ENCODE peak calls at places on chromosomes 3 and 15, in six cellular contexts. One of them, this sample, is unnamed. For H3K4me1, the result is how much of the 10 kb centered on the place peaks cover.

GRCh38 chr3:52792961-52793695 is 1.5 kb upstream of the ITIH3 start:
- DNase-seq in tibial nerve: no peak
- DNase-seq in vagina: no peak
- DNase-seq in adrenal gland: no peak
- DNase-seq in stomach: no peak
- DNase-seq in endothelial cell of umbilical vein: no peak
- DNase-seq in this sample: no peak

GRCh38 chr3:58383904-58384303 is 49.7 kb downstream of the PDHB start:
- DNase-seq in tibial nerve: peak
- DNase-seq in vagina: no peak
- DNase-seq in adrenal gland: peak
- DNase-seq in stomach: no peak
- DNase-seq in endothelial cell of umbilical vein: no peak
- DNase-seq in this sample: no peak

GRCh38 chr15:98321916-98322315 is 326.4 kb upstream of the IGF1R start:
- DNase-seq in tibial nerve: peak
- DNase-seq in vagina: no peak
- DNase-seq in adrenal gland: no peak
- DNase-seq in stomach: no peak
- DNase-seq in endothelial cell of umbilical vein: no peak
- DNase-seq in this sample: no peak

GRCh38 chr3:42080452-42080872 is 10.7 kb upstream of the TRAK1 start:
- DNase-seq in tibial nerve: no peak
- DNase-seq in vagina: no peak
- DNase-seq in adrenal gland: peak
- DNase-seq in stomach: peak
- DNase-seq in endothelial cell of umbilical vein: no peak
- DNase-seq in this sample: no peak

GRCh38 chr3:71088019-71088711 is 495.4 kb downstream of the FOXP1 start:
- DNase-seq in tibial nerve: no peak
- DNase-seq in vagina: no peak
- DNase-seq in adrenal gland: no peak
- DNase-seq in stomach: no peak
- DNase-seq in endothelial cell of umbilical vein: no peak
- DNase-seq in this sample: no peak

GRCh38 chr3:156563900-156564682 is 9.2 kb upstream of the SSR3 start:
- DNase-seq in tibial nerve: no peak
- DNase-seq in vagina: no peak
- DNase-seq in adrenal gland: no peak
- DNase-seq in stomach: no peak
- DNase-seq in endothelial cell of umbilical vein: no peak
- DNase-seq in this sample: no peak

GRCh38 chr3:44077267-44077666 is 164.4 kb upstream of the TOPAZ1 start:
- DNase-seq in tibial nerve: no peak
- DNase-seq in vagina: no peak
- DNase-seq in adrenal gland: no peak
- DNase-seq in stomach: no peak
- DNase-seq in endothelial cell of umbilical vein: no peak
- DNase-seq in this sample: no peak

GRCh38 chr15:72199721-72200212 is 2.2 kb upstream of the GRAMD2A start:
- DNase-seq in tibial nerve: peak
- DNase-seq in vagina: no peak
- DNase-seq in adrenal gland: peak
- DNase-seq in stomach: peak
- DNase-seq in endothelial cell of umbilical vein: peak
- DNase-seq in this sample: peak

GRCh38 chr3:155908086-155908485 is 37.6 kb downstream of the GMPS start:
- DNase-seq in tibial nerve: no peak
- DNase-seq in vagina: no peak
- DNase-seq in adrenal gland: no peak
- DNase-seq in stomach: no peak
- DNase-seq in endothelial cell of umbilical vein: no peak
- DNase-seq in this sample: no peak

GRCh38 chr3:13021934-13022265 is 51.3 kb downstream of the IQSEC1 start:
- DNase-seq in tibial nerve: no peak
- DNase-seq in vagina: no peak
- DNase-seq in adrenal gland: no peak
- DNase-seq in stomach: no peak
- DNase-seq in endothelial cell of umbilical vein: no peak
- DNase-seq in this sample: no peak
- H3K4me1 ChIP-seq in tibial nerve: under half
- H3K4me1 ChIP-seq in vagina: half or more
- H3K4me1 ChIP-seq in adrenal gland: half or more
- H3K4me1 ChIP-seq in stomach: half or more
- H3K4me1 ChIP-seq in endothelial cell of umbilical vein: under half
- H3K4me1 ChIP-seq in this sample: under half

DNA sequence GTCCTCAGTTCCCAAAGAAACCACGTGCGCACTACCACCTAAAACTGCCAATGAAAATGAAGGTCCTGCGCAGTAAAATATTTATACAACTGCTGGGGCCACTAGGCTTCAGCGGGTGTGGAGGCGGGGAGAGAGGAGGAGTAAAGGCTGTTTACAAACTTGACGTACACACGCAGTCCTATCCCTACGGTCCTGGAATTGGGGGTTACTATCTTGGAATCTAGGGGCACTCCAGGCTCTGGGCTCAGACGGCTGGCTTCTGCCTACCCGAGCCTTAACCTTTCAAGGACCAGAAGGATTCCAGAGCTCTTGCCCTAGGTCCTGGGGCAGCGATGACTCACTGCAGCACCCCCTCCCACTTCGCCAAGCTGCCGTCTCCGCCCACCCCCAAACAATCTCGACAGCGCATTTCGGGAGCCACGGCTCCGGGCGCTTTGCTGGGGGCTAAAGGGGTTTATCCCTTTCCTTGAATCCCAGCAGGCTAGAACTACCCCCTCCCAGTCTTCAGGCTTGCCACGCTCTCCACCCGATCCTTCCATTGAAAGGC is 3.0 kb downstream of the ADAMTS9 start:
- DNase-seq in tibial nerve: peak
- DNase-seq in vagina: no peak
- DNase-seq in adrenal gland: peak
- DNase-seq in stomach: no peak
- DNase-seq in endothelial cell of umbilical vein: peak
- DNase-seq in this sample: peak
- TF ChIP-seq CTCF in tibial nerve: no peak
- TF ChIP-seq CTCF in vagina: no peak
- TF ChIP-seq CTCF in adrenal gland: no peak
- TF ChIP-seq CTCF in stomach: no peak
- TF ChIP-seq CTCF in endothelial cell of umbilical vein: no peak
- TF ChIP-seq CTCF in this sample: no peak

DNA sequence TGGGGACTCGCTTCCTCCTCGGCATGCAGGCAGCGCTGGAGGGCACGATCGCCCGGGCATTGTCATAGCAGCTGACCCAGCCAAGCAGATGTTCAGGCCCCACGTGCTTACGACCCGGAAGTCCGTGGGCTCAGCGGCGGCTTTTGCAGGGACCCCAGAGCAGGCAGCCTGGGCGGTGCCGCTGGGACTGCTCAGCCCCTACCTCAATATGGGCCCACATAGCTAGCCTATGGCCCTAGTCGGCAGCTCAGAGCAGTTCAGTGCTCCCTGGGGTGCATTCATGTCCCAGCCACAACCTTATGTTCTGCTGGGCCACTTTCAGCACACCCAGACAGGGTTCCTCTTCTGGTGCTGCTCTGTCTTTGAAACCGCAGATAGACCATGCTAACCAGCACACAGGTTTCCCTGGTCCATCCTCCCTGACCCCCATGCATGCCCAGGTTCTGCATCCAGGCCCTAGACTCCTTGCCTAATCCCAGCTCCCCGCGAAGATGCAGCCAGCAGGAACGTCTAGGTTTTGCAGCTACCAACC is 10.4 kb upstream of the EIF4A2 start:
- DNase-seq in tibial nerve: peak
- DNase-seq in vagina: no peak
- DNase-seq in adrenal gland: peak
- DNase-seq in stomach: peak
- DNase-seq in endothelial cell of umbilical vein: peak
- DNase-seq in this sample: peak
- TF ChIP-seq POLR2A in tibial nerve: no peak
- TF ChIP-seq POLR2A in vagina: no peak
- TF ChIP-seq POLR2A in adrenal gland: no peak
- TF ChIP-seq POLR2A in stomach: no peak
- TF ChIP-seq POLR2A in endothelial cell of umbilical vein: no peak
- TF ChIP-seq POLR2A in this sample: peak

DNA sequence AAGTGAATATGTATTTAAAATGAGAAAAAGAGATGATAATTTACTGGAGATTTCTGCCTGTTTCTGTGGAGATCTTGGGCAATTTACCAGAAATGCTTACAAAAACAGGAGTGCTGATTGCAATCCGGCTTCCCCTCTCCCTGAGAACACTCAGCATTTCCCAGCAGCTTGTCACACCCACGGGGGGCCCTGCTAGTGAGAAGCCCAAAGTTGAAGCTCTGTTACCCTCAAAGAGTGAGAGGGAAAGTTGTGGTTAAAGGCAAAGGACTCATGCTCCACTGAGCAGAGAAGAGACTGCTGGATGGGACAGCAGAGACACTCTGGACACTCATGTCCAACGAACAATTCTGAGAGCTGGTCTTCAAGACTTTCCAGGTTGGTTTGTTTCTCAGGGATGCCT is 2.9 kb downstream of the MCTP2 start:
- DNase-seq in tibial nerve: no peak
- DNase-seq in vagina: no peak
- DNase-seq in adrenal gland: no peak
- DNase-seq in stomach: no peak
- DNase-seq in endothelial cell of umbilical vein: no peak
- DNase-seq in this sample: no peak
- H3K4me1 ChIP-seq in tibial nerve: under half
- H3K4me1 ChIP-seq in vagina: under half
- H3K4me1 ChIP-seq in adrenal gland: under half
- H3K4me1 ChIP-seq in stomach: under half
- H3K4me1 ChIP-seq in endothelial cell of umbilical vein: under half
- H3K4me1 ChIP-seq in this sample: under half

DNA sequence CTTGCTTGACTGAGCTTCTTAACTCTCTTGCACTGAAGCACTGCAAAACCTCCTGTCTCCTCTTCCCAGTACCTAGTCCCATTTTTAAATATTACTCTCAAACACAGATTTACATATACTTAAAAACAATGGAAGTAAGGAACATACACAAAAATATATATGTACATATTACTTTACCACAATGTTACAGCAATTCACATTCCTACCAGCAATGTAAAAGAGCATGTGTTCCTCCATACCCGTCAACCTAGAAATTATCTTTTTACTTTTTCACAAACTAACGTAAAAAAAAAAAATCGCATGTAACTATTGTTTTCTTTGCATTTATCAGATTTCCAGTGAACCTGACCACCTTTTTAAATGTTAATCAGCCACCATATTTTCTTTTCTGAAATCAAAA is 60.4 kb downstream of the RYK start:
- DNase-seq in tibial nerve: no peak
- DNase-seq in vagina: no peak
- DNase-seq in adrenal gland: no peak
- DNase-seq in stomach: no peak
- DNase-seq in endothelial cell of umbilical vein: no peak
- DNase-seq in this sample: no peak
- TF ChIP-seq CTCF in tibial nerve: no peak
- TF ChIP-seq CTCF in vagina: no peak
- TF ChIP-seq CTCF in adrenal gland: no peak
- TF ChIP-seq CTCF in stomach: no peak
- TF ChIP-seq CTCF in endothelial cell of umbilical vein: no peak
- TF ChIP-seq CTCF in this sample: no peak

GRCh38 chr3:159763466-159764210 is 225.0 kb upstream of the IL12A start:
- DNase-seq in tibial nerve: peak
- DNase-seq in vagina: no peak
- DNase-seq in adrenal gland: peak
- DNase-seq in stomach: peak
- DNase-seq in endothelial cell of umbilical vein: peak
- DNase-seq in this sample: peak
- TF ChIP-seq POLR2A in tibial nerve: peak
- TF ChIP-seq POLR2A in vagina: no peak
- TF ChIP-seq POLR2A in adrenal gland: peak
- TF ChIP-seq POLR2A in stomach: no peak
- TF ChIP-seq POLR2A in endothelial cell of umbilical vein: peak
- TF ChIP-seq POLR2A in this sample: peak

DNA sequence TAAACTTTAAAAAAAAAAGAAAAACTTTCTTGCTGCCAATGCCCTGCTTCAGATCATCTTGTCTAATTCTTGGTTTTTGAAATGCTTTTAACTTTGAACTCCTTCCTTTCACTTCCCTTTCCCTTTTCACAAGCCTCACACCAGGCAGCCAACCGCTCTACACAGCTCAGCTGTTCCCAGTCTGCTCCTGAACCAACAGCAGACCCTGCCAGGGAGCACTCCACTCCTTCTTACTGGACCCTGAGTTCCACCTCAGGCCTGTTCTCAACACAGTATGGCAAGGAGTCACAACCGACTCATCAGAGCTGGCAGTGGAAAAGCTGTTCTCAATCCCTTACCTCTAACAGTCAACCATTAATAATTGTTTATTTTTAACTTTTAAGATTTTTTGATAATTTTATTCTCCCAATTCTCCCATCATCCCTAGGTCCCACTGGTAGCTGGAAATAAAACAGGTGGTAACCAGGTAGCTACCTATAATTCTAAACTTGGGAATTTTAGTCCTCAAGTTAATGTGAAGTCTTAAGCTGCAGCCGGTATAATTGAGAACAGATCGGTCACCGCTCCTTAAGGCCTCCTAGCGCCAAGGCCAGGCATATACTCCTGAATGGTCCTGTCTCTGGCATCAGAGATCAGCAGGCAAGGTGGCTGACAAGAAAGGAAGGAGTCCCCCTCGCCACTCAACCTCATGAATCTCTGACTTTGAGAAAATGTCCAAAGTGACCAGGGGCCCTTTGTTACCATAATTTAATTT is 43.9 kb downstream of the BOC start:
- DNase-seq in tibial nerve: no peak
- DNase-seq in vagina: no peak
- DNase-seq in adrenal gland: no peak
- DNase-seq in stomach: no peak
- DNase-seq in endothelial cell of umbilical vein: no peak
- DNase-seq in this sample: no peak
- H3K4me1 ChIP-seq in tibial nerve: under half
- H3K4me1 ChIP-seq in vagina: under half
- H3K4me1 ChIP-seq in adrenal gland: under half
- H3K4me1 ChIP-seq in stomach: under half
- H3K4me1 ChIP-seq in endothelial cell of umbilical vein: under half
- H3K4me1 ChIP-seq in this sample: under half

GRCh38 chr3:32947466-32948238 is 3.8 kb upstream of the CCR4 start:
- DNase-seq in tibial nerve: peak
- DNase-seq in vagina: no peak
- DNase-seq in adrenal gland: peak
- DNase-seq in stomach: peak
- DNase-seq in endothelial cell of umbilical vein: peak
- DNase-seq in this sample: peak
- TF ChIP-seq CTCF in tibial nerve: peak
- TF ChIP-seq CTCF in vagina: peak
- TF ChIP-seq CTCF in adrenal gland: peak
- TF ChIP-seq CTCF in stomach: no peak
- TF ChIP-seq CTCF in endothelial cell of umbilical vein: peak
- TF ChIP-seq CTCF in this sample: peak